ENCODE peak calls at places on chromosomes 7 and 10, in eight cellular contexts. W is neuronal stem cell; K is thoracic aorta; O is kidney; N is hepatocyte; R is cardiac muscle cell; G is naive thymus-derived CD4-positive, alpha-beta T cell; Q is psoas muscle. V is an unnamed sample. For H3K4me1, the result is how much of the 10 kb centered on the place peaks cover.

GRCh38 chr7:134448359-134449229 is 10.3 kb downstream of the AKR1B1 start:
- DNase-seq in O (no peak), N (no peak), W (no peak), K (no peak), Q (no peak), R (no peak), G (no peak), V (no peak)

GRCh38 chr7:117277576-117277975 is 45.3 kb downstream of the WNT2 start:
- DNase-seq in N (no peak), R (no peak), K (no peak), G (no peak), O (no peak), W (no peak), Q (no peak), V (no peak)

GRCh38 chr10:110834622-110835219 is 37.0 kb upstream of the PDCD4 start:
- DNase-seq in N (peak), R (peak), O (no peak), W (peak), Q (no peak), K (no peak), G (peak), V (peak)

GRCh38 chr10:98296514-98296913 is 28.5 kb upstream of the LOXL4 start:
- DNase-seq in W (no peak), K (no peak), R (peak), N (no peak), Q (no peak), O (no peak), G (no peak), V (no peak)

GRCh38 chr7:14761506-14762296 is 140.8 kb downstream of the DGKB start:
- DNase-seq in O (no peak), K (no peak), Q (peak), N (peak), W (no peak), R (peak), G (no peak), V (no peak)

GRCh38 chr7:157009170-157009777 is 1.2 kb downstream of the MNX1 start:
- DNase-seq in R (no peak), O (no peak), G (no peak), Q (no peak), K (no peak), N (no peak), W (no peak), V (no peak)

GRCh38 chr10:14247650-14248258 is 83.0 kb downstream of the FRMD4A start:
- DNase-seq in R (no peak), N (no peak), Q (no peak), K (no peak), W (no peak), G (no peak), O (no peak), V (no peak)

GRCh38 chr10:88318803-88319202 is 264.3 kb downstream of the RNLS start:
- DNase-seq in O (no peak), W (no peak), Q (no peak), G (peak), K (no peak), R (no peak), N (no peak), V (no peak)

GRCh38 chr10:115653473-115653872 is 560.3 kb downstream of the ATRNL1 start:
- DNase-seq in W (no peak), G (no peak), O (no peak), Q (no peak), K (no peak), R (no peak), N (no peak), V (no peak)

GRCh38 chr7:108497082-108497725 is 28.7 kb downstream of the PNPLA8 start:
- DNase-seq in R (peak), Q (no peak), W (peak), O (no peak), N (peak), G (peak), K (no peak), V (peak)

GRCh38 chr7:28686418-28686800 is 271.7 kb downstream of the TRIL start:
- DNase-seq in R (peak), G (no peak), K (no peak), Q (no peak), N (peak), O (no peak), W (peak), V (no peak)

GRCh38 chr10:31884386-31884785 is 44.2 kb downstream of the ARHGAP12 start:
- DNase-seq in G (no peak), O (no peak), Q (no peak), K (no peak), N (no peak), W (no peak), R (no peak), V (no peak)

GRCh38 chr10:6035101-6035834 is 26.9 kb downstream of the IL2RA start:
- DNase-seq in N (no peak), O (no peak), Q (no peak), K (no peak), G (no peak), W (no peak), R (no peak), V (no peak)

GRCh38 chr10:70603439-70603778 is 868 bp upstream of the PRF1 start:
- DNase-seq in G (no peak), O (no peak), Q (no peak), R (no peak), K (no peak), W (no peak), N (no peak), V (peak)

GRCh38 chr10:106185991-106186390 is 978.5 kb downstream of the SORCS1 start:
- DNase-seq in K (no peak), W (no peak), O (no peak), Q (no peak), G (no peak), N (no peak), R (no peak), V (no peak)

GRCh38 chr7:103009466-103010219 is 65.0 kb downstream of the FBXL13 start:
- DNase-seq in R (no peak), G (no peak), O (no peak), W (no peak), K (no peak), N (no peak), Q (no peak), V (no peak)

GRCh38 chr7:18350678-18351077 is 144.9 kb upstream of the HDAC9 start:
- DNase-seq in R (no peak), Q (no peak), N (no peak), W (no peak), K (no peak), O (no peak), G (no peak), V (no peak)

GRCh38 chr10:34345383-34345782 is 469.7 kb downstream of the PARD3 start:
- DNase-seq in Q (no peak), K (no peak), O (no peak), R (no peak), W (no peak), G (no peak), N (no peak), V (no peak)

GRCh38 chr10:122656308-122656705 is 43.3 kb downstream of the C10orf120 start:
- DNase-seq in K (no peak), N (no peak), R (no peak), G (no peak), W (no peak), Q (no peak), O (no peak), V (no peak)

GRCh38 chr10:55550241-55550640 is 749.2 kb upstream of the PCDH15 start:
- DNase-seq in W (no peak), R (no peak), G (no peak), K (no peak), O (no peak), N (peak), Q (no peak), V (no peak)

GRCh38 chr7:143519411-143520131 is 41.9 kb downstream of the TAS2R41 start:
- DNase-seq in N (no peak), G (no peak), Q (no peak), O (no peak), R (no peak), K (no peak), W (no peak), V (no peak)

GRCh38 chr7:104973909-104974415 is 40.0 kb upstream of the KMT2E start:
- DNase-seq in K (no peak), N (no peak), O (no peak), R (no peak), W (no peak), Q (no peak), G (no peak), V (no peak)

GRCh38 chr7:41451826-41452225 is 251.1 kb downstream of the INHBA start:
- DNase-seq in N (no peak), Q (no peak), K (no peak), R (no peak), W (no peak), G (no peak), O (no peak), V (no peak)

GRCh38 chr7:97868788-97869187 is 3.4 kb downstream of the ASNS start:
- DNase-seq in R (no peak), N (no peak), K (no peak), O (no peak), G (no peak), W (no peak), Q (no peak), V (no peak)

GRCh38 chr10:14200645-14201534 is 129.8 kb downstream of the FRMD4A start:
- DNase-seq in W (no peak), R (no peak), K (no peak), N (no peak), G (no peak), Q (no peak), O (no peak), V (no peak)

GRCh38 chr7:94008537-94008936 is 4.4 kb upstream of the BET1 start:
- DNase-seq in Q (no peak), K (no peak), G (no peak), O (no peak), N (no peak), W (no peak), R (no peak), V (no peak)

GRCh38 chr7:132451161-132451560 is 125.1 kb downstream of the PLXNA4 start:
- DNase-seq in R (no peak), Q (no peak), O (no peak), K (no peak), G (no peak), W (no peak), N (no peak), V (peak)

GRCh38 chr10:24811906-24812305 is 88.2 kb upstream of the ARHGAP21 start:
- DNase-seq in K (no peak), G (no peak), O (no peak), N (no peak), Q (no peak), R (no peak), W (no peak), V (no peak)

GRCh38 chr7:45446195-45446944 is 127.8 kb upstream of the ADCY1 start:
- DNase-seq in N (no peak), Q (no peak), O (no peak), G (no peak), R (no peak), K (no peak), W (no peak), V (no peak)

GRCh38 chr7:2114052-2114451 is 118.7 kb downstream of the MAD1L1 start:
- DNase-seq in Q (no peak), G (no peak), W (no peak), N (no peak), O (peak), K (no peak), R (no peak), V (no peak)

GRCh38 chr10:48879476-48879875 is 60.2 kb downstream of the LRRC18 start:
- DNase-seq in O (no peak), K (no peak), N (no peak), R (no peak), W (no peak), Q (no peak), G (no peak), V (no peak)

DNA sequence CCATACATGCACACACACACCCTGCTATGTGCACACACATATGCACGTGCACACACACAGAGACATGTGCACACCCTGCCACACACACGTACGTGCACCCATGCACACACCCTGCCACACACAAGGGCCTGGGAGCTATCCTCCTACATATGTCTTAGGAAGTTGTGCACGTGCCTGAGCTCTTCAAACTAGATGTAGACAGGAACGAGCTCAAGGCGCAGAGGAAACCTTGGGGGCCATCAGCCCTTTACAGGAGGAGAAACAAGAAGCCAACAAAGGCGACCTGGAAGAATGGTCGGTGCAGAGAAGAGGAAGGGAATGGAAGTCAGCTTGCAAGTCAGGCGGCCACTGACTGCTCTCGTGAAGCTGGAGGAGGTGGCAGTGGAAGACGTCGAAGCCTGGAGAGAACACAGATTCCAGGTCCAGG is 58.7 kb downstream of the AOC1 start:
- DNase-seq in W (no peak), G (no peak), Q (no peak), R (no peak), N (no peak), K (no peak), O (no peak), V (no peak)
- H3K4me1 ChIP-seq in W (under half), G (under half), Q (under half), R (under half), N (under half), K (under half), O (under half), V (under half)

DNA sequence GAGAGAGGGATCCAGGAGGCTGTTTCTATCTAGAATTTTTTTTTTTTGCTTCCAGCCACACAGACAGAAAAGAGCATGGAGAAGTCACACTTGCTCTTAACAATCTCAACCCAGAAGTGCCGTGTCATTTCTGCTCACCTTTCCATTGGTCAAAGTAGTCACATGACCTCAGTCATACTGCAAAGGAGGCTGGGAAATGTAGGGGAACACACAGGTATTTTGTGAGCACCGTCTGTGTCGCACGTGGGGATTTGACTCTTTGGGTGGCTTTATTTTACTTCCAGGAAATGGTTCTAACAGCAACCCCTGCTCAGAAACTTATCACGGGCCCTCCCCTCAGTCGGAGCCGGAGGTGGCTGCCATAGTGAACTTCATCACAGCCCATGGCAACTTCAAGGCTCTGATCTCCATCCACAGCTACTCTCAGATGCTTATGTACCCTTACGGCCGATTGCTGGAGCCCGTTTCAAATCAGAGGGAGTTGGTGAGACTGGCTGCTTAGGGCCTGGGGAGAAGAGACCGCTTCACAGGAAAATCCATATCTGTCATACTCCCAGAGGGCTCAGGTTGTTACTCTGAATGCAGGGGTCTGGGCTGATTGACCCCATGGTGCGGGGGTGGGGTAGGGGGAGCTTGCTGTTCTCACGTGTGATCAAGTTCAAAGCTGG is 13.1 kb upstream of the CPA1 start:
- DNase-seq in G (peak), R (no peak), Q (no peak), K (no peak), N (no peak), W (no peak), O (no peak), V (no peak)
- H3K4me1 ChIP-seq in G (under half), R (under half), Q (half or more), K (under half), N (half or more), W (under half), O (under half), V (under half)

DNA sequence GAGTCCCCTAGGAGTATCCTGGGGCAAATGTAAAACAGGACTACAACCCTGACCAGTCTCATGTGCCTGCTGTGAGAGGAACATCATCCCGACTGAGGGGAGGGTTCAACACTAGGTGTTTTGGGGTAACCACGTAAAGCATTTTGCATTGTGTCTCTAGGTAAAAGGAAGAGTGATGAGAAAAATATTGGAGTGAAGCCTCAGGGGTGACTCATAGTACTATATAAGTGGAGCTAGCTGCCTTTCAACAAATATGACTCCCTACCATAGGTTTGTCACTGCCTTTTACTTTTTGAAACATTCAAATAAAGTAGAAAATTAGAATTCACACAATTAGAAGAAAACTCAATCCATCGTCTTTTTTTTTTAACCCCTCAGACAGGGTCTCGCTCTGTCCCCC is 2.6 kb upstream of the CAMK2G start:
- DNase-seq in W (no peak), R (no peak), Q (peak), O (no peak), G (no peak), K (no peak), N (no peak), V (no peak)
- H3K4me1 ChIP-seq in W (under half), R (under half), Q (under half), O (under half), G (under half), K (under half), N (under half), V (under half)

GRCh38 chr7:36176688-36177087 is 23.6 kb downstream of the EEPD1 start:
- DNase-seq in G (no peak), Q (no peak), N (no peak), R (no peak), W (no peak), K (no peak), O (no peak), V (no peak)
- H3K4me1 ChIP-seq in G (under half), Q (half or more), N (under half), R (under half), W (under half), K (under half), O (under half), V (under half)

DNA sequence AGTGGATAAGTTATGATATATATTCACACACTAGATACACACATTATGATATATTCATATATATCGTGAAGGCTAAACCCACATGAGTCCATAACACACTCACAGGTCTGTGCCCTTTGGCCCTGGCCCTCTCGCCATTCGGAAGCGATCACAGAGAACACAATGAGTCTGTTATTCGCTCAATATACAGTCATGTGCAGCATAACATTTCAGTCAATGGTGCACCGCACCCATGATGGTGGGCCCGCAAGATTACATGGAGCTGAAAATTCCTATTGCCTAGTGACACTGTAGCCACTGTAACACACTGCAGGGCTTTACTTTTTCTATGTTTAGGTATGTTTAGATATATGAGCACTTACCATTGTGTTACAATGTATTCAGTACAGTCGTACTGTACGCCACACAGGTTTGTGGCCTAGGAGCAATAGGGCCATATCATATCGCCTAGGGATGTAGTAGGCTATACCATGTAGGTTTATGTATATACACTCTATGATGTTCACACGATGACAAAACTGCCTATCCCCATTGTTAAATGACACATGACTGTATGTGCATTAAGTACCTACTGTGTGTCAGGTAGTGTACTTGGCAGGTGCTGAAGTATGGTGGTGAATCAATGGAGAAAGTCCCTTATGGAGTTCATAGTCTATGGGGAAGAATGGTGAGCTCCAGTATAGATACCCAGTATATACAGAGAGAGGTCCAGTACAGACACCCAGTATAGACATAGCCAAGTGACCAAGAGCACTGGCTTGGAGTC is 198.8 kb upstream of the KLF14 start:
- DNase-seq in O (no peak), K (no peak), W (no peak), Q (no peak), G (no peak), R (no peak), N (no peak), V (no peak)
- H3K4me1 ChIP-seq in O (under half), K (under half), W (under half), Q (half or more), G (half or more), R (under half), N (under half), V (half or more)

DNA sequence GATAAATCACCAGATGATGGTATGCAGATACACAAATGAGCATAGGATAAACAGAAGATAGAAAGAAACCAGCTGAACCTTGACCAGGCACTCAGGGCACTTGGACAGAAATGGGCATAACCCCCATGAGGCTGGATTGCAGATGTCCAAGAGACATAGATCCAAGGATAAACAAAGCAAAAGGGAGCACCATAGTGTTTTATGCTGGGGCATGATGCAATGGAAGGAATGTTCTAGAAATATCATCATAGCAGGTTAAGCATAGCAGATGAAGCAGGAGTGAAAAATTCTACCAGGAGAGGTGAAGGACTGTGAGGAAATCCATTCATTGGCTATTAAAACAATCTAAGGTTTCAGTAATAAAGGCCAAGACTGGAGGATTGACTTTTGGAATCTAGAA is 70.5 kb upstream of the TES start:
- DNase-seq in K (no peak), Q (no peak), W (no peak), R (no peak), N (no peak), O (no peak), G (no peak), V (no peak)
- H3K4me1 ChIP-seq in K (under half), Q (under half), W (under half), R (under half), N (under half), O (under half), G (under half), V (under half)

GRCh38 chr7:106868364-106868763 is 3.3 kb downstream of the PIK3CG start:
- DNase-seq in G (no peak), Q (no peak), K (no peak), N (no peak), O (no peak), W (no peak), R (no peak), V (no peak)
- H3K4me1 ChIP-seq in G (half or more), Q (under half), K (under half), N (under half), O (under half), W (under half), R (under half), V (half or more)

DNA sequence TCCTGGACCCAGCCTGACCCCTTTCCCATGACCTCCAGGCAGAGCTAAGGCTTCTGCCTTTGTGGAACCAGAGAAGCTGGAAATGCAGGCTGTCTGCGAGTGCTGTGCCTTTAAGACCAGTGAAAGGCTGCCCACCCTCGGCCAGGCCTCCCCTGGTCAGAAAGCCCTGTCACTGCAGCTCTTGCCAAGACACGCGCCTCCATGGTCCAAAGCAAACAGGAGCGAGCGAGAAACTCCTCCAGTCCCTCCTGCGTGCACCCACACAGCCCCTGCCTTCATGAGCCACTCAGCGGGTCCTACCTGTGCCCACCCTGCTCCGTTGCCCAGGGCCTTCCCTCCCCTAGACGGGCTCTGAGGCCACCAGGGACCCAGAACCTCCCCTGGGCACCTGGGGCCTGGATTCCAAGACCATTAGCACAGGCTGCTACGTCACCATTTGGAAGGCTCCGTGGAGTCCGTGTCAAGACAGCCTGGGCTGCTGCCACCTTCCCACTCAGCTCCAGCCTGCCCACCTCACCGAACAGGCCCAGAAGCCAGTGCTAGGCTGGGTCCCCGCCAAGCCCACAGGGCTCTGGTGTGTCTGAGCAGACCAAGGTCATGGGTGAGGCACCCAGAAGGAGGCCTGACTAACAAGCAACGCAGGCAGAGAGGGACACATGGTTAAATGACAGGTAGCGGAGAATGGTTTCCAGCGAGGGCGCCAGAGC is 144.5 kb downstream of the NEURL1 start:
- DNase-seq in O (peak), G (no peak), R (no peak), N (no peak), K (peak), Q (peak), W (no peak), V (no peak)
- H3K4me1 ChIP-seq in O (under half), G (under half), R (under half), N (under half), K (under half), Q (half or more), W (under half), V (under half)